ENCODE peak calls at places on chromosomes 4 and X, in nine cellular contexts. H, Z, A, J, B, D, W, U and T are unnamed samples.

GRCh38 chr4:22552802-22553201 is 36.9 kb upstream of the ADGRA3 start:
- DNase-seq in D (no peak), A (no peak), H (no peak), U (peak), J (no peak), B (no peak), W (peak), Z (no peak), T (no peak)

GRCh38 chrX:108167211-108167872 is 75.8 kb downstream of the ATG4A start:
- DNase-seq in J (no peak), D (peak), U (no peak), A (no peak), H (no peak), W (peak), B (peak), Z (no peak), T (peak)

GRCh38 chr4:89914609-89915008 is 20.0 kb downstream of the MMRN1 start:
- DNase-seq in A (no peak), J (no peak), D (no peak), W (peak), Z (peak), H (no peak), U (no peak), B (no peak), T (no peak)

GRCh38 chr4:183455431-183456145 is 11.2 kb downstream of the CDKN2AIP start:
- DNase-seq in D (no peak), W (no peak), Z (no peak), J (no peak), H (no peak), B (no peak), A (no peak), U (peak), T (no peak)

GRCh38 chrX:12360389-12360788 is 222.1 kb downstream of the FRMPD4 start:
- DNase-seq in U (no peak), A (no peak), H (no peak), Z (peak), B (peak), D (no peak), J (no peak), W (peak), T (peak)

GRCh38 chr4:68606240-68606639 is 30.1 kb upstream of the UGT2B17 start:
- DNase-seq in D (no peak), B (no peak), H (no peak), Z (no peak), W (no peak), A (no peak), J (no peak), U (no peak), T (no peak)

GRCh38 chrX:50107470-50107869 is 93.3 kb downstream of the AKAP4 start:
- DNase-seq in A (no peak), B (no peak), W (no peak), Z (no peak), D (no peak), H (no peak), J (no peak), U (no peak), T (peak)

GRCh38 chrX:20116087-20116574 is 576 bp downstream of the MAP7D2 start:
- DNase-seq in A (no peak), J (no peak), U (no peak), Z (no peak), W (no peak), H (peak), B (peak), D (peak), T (no peak)

GRCh38 chrX:110741213-110741796 is 54.3 kb downstream of the CHRDL1 start:
- DNase-seq in B (peak), H (no peak), Z (no peak), D (no peak), W (peak), J (no peak), A (no peak), U (no peak), T (peak)

GRCh38 chr4:140212646-140213045 is 58.7 kb upstream of the MAML3 start:
- DNase-seq in D (no peak), U (no peak), H (no peak), B (no peak), Z (no peak), A (no peak), J (no peak), W (no peak), T (no peak)

GRCh38 chrX:108537005-108537404 is 97.4 kb downstream of the COL4A5 start:
- DNase-seq in D (peak), H (no peak), B (peak), A (peak), J (no peak), Z (peak), W (peak), U (peak), T (peak)

GRCh38 chr4:141815646-141816045 is 179.3 kb downstream of the IL15 start:
- DNase-seq in J (no peak), U (no peak), Z (no peak), H (no peak), A (no peak), W (no peak), D (no peak), B (no peak), T (no peak)

GRCh38 chrX:11364835-11365234 is 71.6 kb downstream of the AMELX start:
- DNase-seq in U (no peak), H (no peak), Z (peak), A (no peak), D (no peak), B (no peak), J (no peak), W (no peak), T (no peak)

GRCh38 chrX:81174286-81174685 is 27.4 kb downstream of the HMGN5 start:
- DNase-seq in J (no peak), W (peak), H (no peak), Z (peak), U (peak), A (no peak), B (peak), D (no peak), T (peak)

GRCh38 chr4:114694770-114695169 is 96.2 kb downstream of the UGT8 start:
- DNase-seq in B (peak), Z (peak), D (peak), J (no peak), A (no peak), U (peak), W (peak), H (no peak), T (peak)

GRCh38 chr4:182062458-182062857 is 180.7 kb upstream of the TENM3 start:
- DNase-seq in A (no peak), U (no peak), J (no peak), H (no peak), Z (no peak), W (no peak), B (no peak), D (no peak), T (no peak)

GRCh38 chr4:106140601-106141000 is 175.4 kb downstream of the TBCK start:
- DNase-seq in J (no peak), H (no peak), U (no peak), B (peak), W (peak), Z (peak), A (no peak), D (no peak), T (peak)

GRCh38 chr4:179817317-179817716 is 2375.1 kb upstream of the AGA start:
- DNase-seq in J (no peak), W (no peak), U (no peak), D (no peak), H (no peak), A (no peak), Z (no peak), B (no peak), T (no peak)

GRCh38 chrX:118337687-118338086 is 8.2 kb upstream of the WDR44 start:
- DNase-seq in J (no peak), A (no peak), U (no peak), B (no peak), Z (no peak), W (no peak), D (no peak), H (no peak), T (no peak)

GRCh38 chr4:152594981-152595916 is 59.4 kb upstream of the FBXW7 start:
- DNase-seq in J (no peak), U (no peak), H (no peak), B (no peak), Z (peak), A (no peak), W (peak), D (no peak), T (peak)

GRCh38 chrX:54449929-54450328 is 9.7 kb downstream of the TSR2 start:
- DNase-seq in U (no peak), Z (no peak), D (no peak), J (no peak), W (no peak), H (no peak), B (no peak), A (no peak), T (no peak)

GRCh38 chrX:140318306-140318705 is 186.6 kb downstream of the SOX3 start:
- DNase-seq in A (no peak), D (no peak), Z (peak), B (no peak), H (no peak), J (no peak), W (peak), U (peak), T (peak)

GRCh38 chrX:153845842-153846241 is 15.5 kb upstream of the PDZD4 start:
- DNase-seq in W (no peak), H (no peak), J (no peak), U (no peak), Z (no peak), A (no peak), D (no peak), B (no peak), T (peak)

GRCh38 chr4:23660865-23661264 is 229.0 kb downstream of the PPARGC1A start:
- DNase-seq in J (no peak), H (no peak), A (no peak), Z (no peak), D (no peak), B (no peak), W (no peak), U (no peak), T (no peak)
- TF ChIP-seq CTCF in J (no peak), H (no peak), A (no peak), Z (no peak), D (no peak), B (no peak), W (peak), U (no peak), T (no peak)

DNA sequence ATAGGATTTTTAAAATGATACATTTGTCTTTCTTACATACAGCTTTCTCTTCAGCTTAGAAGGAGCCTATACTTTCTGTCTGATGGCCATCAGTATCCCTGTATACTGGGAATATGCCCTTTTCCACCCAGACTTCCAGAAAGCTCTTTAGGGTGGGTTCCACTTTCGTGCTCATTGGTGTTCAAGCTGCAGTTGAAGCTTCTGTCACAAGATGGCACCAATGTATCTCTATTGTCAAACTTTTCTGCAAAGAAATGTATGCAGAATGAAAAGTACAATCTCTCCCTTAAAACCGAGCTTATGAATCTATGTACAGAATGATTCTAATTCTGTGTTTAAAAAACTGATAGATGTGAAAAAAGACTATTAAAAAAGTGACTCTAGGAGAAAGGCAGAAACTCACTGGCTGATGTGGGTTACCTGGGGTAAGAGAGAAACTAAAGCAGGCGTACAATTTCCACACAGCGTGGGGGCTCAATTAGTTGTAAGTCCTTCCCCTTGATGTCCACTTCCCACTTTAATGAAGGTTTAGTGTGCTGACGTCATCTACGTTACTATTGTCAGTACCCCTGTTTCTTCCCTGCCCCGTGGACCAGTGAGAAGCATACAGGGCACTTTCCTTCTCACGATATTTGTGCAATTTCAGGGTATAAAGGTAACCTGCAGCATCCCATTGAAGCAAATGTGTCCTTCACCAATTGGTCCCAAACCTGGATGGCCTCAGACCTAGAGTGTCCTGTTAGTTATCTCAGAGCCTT is 57.3 kb upstream of the TCEAL2 start:
- DNase-seq in Z (peak), A (peak), D (peak), U (peak), J (no peak), H (no peak), B (peak), W (peak), T (peak)
- TF ChIP-seq CTCF in Z (peak), A (peak), D (peak), U (peak), J (peak), H (no peak), B (peak), W (peak), T (peak)

GRCh38 chr4:41646862-41647261 is 101.7 kb downstream of the PHOX2B start:
- DNase-seq in Z (no peak), B (no peak), D (no peak), H (no peak), A (no peak), J (no peak), W (no peak), U (no peak), T (no peak)

GRCh38 chr4:41644915-41645295 is 103.6 kb downstream of the PHOX2B start:
- DNase-seq in J (no peak), D (no peak), A (no peak), Z (peak), U (no peak), W (no peak), H (no peak), B (no peak), T (no peak)

GRCh38 chr4:41647368-41647767 is 101.2 kb downstream of the PHOX2B start:
- DNase-seq in W (no peak), J (no peak), B (no peak), U (no peak), H (no peak), A (no peak), D (no peak), Z (no peak), T (no peak)

GRCh38 chr4:41645716-41646115 is 102.8 kb downstream of the PHOX2B start:
- DNase-seq in U (no peak), Z (no peak), H (no peak), A (no peak), B (no peak), D (no peak), J (no peak), W (no peak), T (no peak)

DNA sequence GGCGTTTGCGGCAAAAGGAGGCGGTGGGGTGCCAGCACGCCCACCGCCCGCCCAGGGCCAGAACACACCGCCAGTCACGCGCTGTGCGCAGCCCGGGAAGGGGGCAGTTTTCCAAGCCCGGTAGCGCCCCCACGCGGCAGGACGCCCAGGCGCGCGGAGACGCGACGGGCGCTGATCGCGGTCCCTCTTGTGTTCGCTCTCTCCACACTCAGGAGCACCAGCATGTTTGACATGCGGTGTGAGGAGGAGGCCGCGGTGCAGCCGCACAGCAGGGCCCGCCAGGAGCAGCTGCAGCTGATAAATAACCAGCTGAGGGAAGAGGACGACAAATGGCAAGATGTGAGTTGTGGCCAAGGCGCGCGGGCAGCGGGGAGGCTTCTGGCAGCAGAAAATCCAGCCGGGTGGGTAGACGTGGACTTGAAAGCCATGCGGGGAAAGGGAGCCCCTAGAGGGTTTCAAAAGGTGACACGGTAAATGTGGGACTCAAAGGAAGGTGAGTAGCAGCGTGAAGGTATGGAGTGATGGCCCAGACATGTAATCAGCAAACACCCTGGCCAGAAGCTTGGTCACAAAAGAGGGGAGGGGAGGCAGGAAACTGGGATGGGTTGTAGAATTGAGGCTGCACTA is 104.1 kb downstream of the PHOX2B start:
- DNase-seq in A (peak), W (no peak), D (peak), Z (peak), B (peak), J (peak), U (no peak), H (peak), T (peak)
- TF ChIP-seq CTCF in A (peak), W (no peak), D (peak), Z (peak), B (peak), J (peak), U (no peak), H (peak), T (peak)

DNA sequence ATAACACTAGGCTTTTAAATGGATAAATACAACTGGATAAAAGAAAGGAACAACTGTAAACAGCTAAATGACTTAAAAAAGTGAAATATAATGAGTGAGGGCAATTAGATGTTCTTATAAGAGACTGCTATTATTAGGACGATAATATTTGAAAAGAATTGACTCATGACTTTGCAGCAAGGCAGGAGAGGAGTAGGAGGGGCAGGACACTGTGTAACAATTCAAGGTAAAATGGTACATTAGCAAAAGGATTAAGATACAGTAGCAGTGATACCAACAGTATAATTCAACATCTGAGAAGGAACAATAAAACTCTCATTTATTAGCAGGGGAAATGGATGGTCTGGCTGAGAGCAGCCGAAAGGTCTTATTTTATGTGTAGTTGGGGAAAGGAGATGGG is 315.4 kb upstream of the BOD1L1 start:
- DNase-seq in Z (no peak), J (no peak), D (no peak), W (no peak), B (no peak), A (no peak), U (no peak), H (no peak), T (no peak)
- TF ChIP-seq CTCF in Z (no peak), J (no peak), D (no peak), W (no peak), B (no peak), A (no peak), U (no peak), H (no peak), T (no peak)

GRCh38 chr4:123990310-123990709 is 593.7 kb downstream of the SPRY1 start:
- DNase-seq in W (no peak), Z (no peak), A (no peak), J (no peak), B (no peak), H (no peak), U (no peak), D (no peak), T (no peak)

GRCh38 chr4:123997736-123998449 is 601.3 kb downstream of the SPRY1 start:
- DNase-seq in H (no peak), U (peak), A (no peak), B (no peak), J (no peak), D (no peak), Z (peak), W (no peak), T (no peak)

GRCh38 chr4:123997116-123997515 is 600.5 kb downstream of the SPRY1 start:
- DNase-seq in D (peak), U (no peak), W (peak), B (no peak), H (no peak), Z (peak), J (no peak), A (peak), T (no peak)

GRCh38 chr4:123995939-123996338 is 599.3 kb downstream of the SPRY1 start:
- DNase-seq in H (no peak), W (peak), U (no peak), J (no peak), Z (no peak), B (no peak), D (no peak), A (no peak), T (peak)

DNA sequence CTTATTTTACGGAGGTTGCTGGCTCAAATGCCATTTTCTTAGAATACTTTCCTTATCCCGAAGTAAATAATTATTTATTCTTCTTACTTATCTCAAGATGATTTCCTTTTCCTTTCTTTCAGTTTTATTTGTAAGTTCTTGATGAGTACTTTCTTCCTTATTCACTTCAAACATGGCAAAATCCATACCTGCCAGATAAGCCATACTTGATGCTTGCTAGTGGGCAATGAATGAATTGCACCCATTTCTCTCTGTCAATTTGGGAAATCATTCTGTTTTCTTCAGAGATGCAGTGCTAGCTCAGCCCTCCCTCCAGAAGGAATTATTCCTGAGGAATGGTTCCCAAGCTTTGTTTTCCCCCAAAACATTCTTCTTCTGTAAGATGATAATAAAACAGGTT is 598.3 kb downstream of the SPRY1 start:
- DNase-seq in H (no peak), W (peak), U (no peak), A (no peak), D (no peak), B (peak), J (no peak), Z (no peak), T (no peak)
- TF ChIP-seq CTCF in H (no peak), W (peak), U (no peak), A (peak), D (no peak), B (no peak), J (no peak), Z (peak), T (peak)

GRCh38 chr4:174763454-174764104 is 65.5 kb downstream of the GLRA3 start:
- DNase-seq in B (no peak), H (no peak), W (peak), U (no peak), Z (no peak), J (no peak), D (no peak), A (no peak), T (peak)

DNA sequence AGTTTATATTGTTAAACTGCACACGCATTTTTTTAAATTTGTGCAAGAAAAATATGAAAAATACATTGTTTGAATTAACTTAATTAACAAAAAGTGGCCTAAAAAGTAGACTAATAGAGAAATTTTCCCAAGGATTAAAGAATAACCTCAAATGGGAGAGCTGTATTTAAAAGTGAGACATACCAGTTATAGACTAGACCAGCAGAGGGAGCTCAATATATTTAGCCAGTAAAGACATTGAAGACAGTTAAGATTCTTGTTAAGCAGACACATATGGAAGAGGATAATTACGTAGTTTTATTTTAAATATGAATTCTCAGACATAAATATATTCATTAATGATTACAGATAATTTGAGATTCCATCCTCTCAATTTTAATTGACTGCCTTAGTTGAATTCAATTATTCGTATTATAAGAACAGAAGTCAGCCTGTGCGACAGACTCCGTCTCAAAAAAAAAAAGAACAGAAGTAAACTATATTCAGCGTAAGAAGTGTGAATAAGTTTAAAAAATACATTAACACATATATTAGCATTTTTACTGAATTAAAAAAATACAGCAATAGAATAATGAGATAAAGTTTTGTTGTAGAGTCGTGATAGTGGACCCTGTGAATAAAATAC is 64.8 kb downstream of the GLRA3 start:
- DNase-seq in U (peak), B (peak), Z (peak), J (no peak), A (no peak), W (peak), H (no peak), D (no peak), T (peak)
- TF ChIP-seq CTCF in U (peak), B (peak), Z (peak), J (peak), A (peak), W (peak), H (no peak), D (no peak), T (peak)